ENCODE peak calls at places on chromosomes 4 and X, in six cellular contexts. C is fibroblast of lung, U is mammary epithelial cell, F is neuronal stem cell, W is GM23338, Y is DND-41. Z is an unnamed sample.

GRCh38 chrX:47643926-47644325 is 6.4 kb downstream of the ELK1 start:
- DNase-seq in C (peak; percentile 21), F (no peak), W (no peak), Y (no peak), U (no peak), Z (peak; percentile 11)

GRCh38 chr4:168710353-168710946 is 213.6 kb downstream of the PALLD start:
- DNase-seq in F (peak; percentile 14), C (peak; percentile 72), U (peak; percentile 54), Y (no peak), W (peak; percentile 71), Z (peak; percentile 40)

GRCh38 chrX:109826954-109827708 is 94.1 kb upstream of the ACSL4 start:
- DNase-seq in U (peak; percentile 57), C (peak; percentile 86), Y (no peak), W (peak; percentile 3), F (no peak), Z (no peak)

GRCh38 chrX:96436105-96436504 is 248.5 kb upstream of the DIAPH2 start:
- DNase-seq in F (no peak), C (peak; percentile 70), Y (no peak), U (no peak), W (no peak), Z (no peak)

GRCh38 chr4:3209551-3210325 is 39.2 kb upstream of the MSANTD1 start:
- DNase-seq in Y (no peak), C (no peak), U (no peak), F (no peak), W (no peak), Z (no peak)

GRCh38 chr4:157739237-157739636 is 433.6 kb downstream of the GASK1B start:
- DNase-seq in C (peak; percentile 45), Y (no peak), U (peak; percentile 57), W (no peak), F (no peak), Z (no peak)

GRCh38 chr4:150310159-150310895 is 232.1 kb downstream of the DCLK2 start:
- DNase-seq in W (no peak), Y (no peak), C (peak; percentile 92), U (peak; percentile 23), F (no peak), Z (no peak)

GRCh38 chr4:24880171-24880570 is 32.7 kb downstream of the CCDC149 start:
- DNase-seq in C (no peak), W (no peak), F (no peak), U (no peak), Y (no peak), Z (no peak)

GRCh38 chr4:139740121-139740520 is 74.5 kb downstream of the MGST2 start:
- DNase-seq in Y (no peak), C (peak; percentile 60), U (no peak), W (no peak), F (no peak), Z (no peak)

GRCh38 chrX:29243942-29244341 is 656.7 kb downstream of the IL1RAPL1 start:
- DNase-seq in W (no peak), U (no peak), F (no peak), C (no peak), Y (no peak), Z (no peak)

GRCh38 chr4:3396611-3397010 is 45.2 kb upstream of the HGFAC start:
- DNase-seq in U (no peak), Y (no peak), W (no peak), C (no peak), F (no peak), Z (no peak)

GRCh38 chr4:4859010-4859798 is at the start of gene MSX1:
- DNase-seq in U (peak; percentile 82), Y (no peak), W (peak; percentile 95), C (peak; percentile 84), F (peak; percentile 89), Z (peak; percentile 89)

GRCh38 chr4:124804584-124804983 is 92.1 kb upstream of the ANKRD50 start:
- DNase-seq in W (no peak), F (no peak), Y (no peak), C (peak; percentile 37), U (peak; percentile 19), Z (peak; percentile 57)

GRCh38 chr4:113445286-113445685 is 316.3 kb downstream of the CAMK2D start:
- DNase-seq in U (peak; percentile 97), W (no peak), C (peak; percentile 97), Y (no peak), F (no peak), Z (no peak)

GRCh38 chr4:55635282-55635681 is 816 bp downstream of the NMU start:
- DNase-seq in W (peak; percentile 37), U (no peak), C (no peak), F (peak; percentile 14), Y (no peak), Z (no peak)

GRCh38 chr4:41258783-41259182 is 2.1 kb downstream of the UCHL1 start:
- DNase-seq in U (peak; percentile 38), C (peak; percentile 72), W (peak; percentile 63), F (no peak), Y (no peak), Z (peak; percentile 68)
- H2AFZ ChIP-seq in U (no peak overlapping the region), C (no peak overlapping the region), W (no peak overlapping the region), F (no peak overlapping the region), Y (no peak overlapping the region), Z (no peak overlapping the region)

GRCh38 chr4:30968926-30969325 is 248.8 kb downstream of the PCDH7 start:
- DNase-seq in W (no peak), F (no peak), C (no peak), Y (no peak), U (no peak), Z (no peak)

GRCh38 chr4:30979402-30979801 is 259.2 kb downstream of the PCDH7 start:
- DNase-seq in Y (no peak), F (no peak), W (no peak), C (no peak), U (no peak), Z (no peak)

GRCh38 chr4:30973993-30974392 is 253.8 kb downstream of the PCDH7 start:
- DNase-seq in Y (no peak), U (no peak), F (no peak), W (no peak), C (no peak), Z (no peak)
- H3K27ac ChIP-seq in Y (no peak overlapping the region), U (no peak overlapping the region), F (no peak overlapping the region), W (no peak overlapping the region), C (no peak overlapping the region), Z (no peak overlapping the region)

DNA sequence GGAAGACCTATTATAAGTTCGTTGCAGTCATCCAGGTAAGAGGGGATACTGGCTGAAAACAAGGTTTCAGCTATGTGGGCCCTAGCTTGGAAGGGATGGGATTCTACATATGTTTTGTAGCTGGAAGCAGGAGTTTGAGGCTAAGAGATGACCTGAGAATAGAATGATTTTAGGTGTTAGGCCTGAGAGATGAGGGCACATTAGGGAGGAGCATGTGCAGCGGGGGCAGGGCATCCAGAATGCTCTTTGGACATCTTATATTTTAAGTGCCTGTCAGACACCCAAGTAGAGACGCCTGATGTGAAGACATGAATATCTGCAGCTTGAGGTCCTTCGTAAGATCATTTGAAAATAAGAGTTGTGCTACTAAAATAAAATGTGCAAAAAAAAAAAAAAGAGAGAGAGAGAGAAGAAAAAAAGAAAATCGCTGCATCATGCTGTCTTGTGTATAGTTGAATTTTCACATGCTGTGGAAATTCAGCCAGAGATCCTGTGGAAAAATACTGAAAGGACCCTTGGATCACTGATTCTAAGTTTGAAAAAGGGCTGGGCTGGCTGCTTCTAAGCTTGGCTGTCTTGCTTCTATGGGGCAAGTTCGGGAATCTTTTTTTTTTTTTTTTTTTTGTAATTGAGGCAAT is 340.9 kb upstream of the GATB start:
- DNase-seq in W (no peak), Y (no peak), F (no peak), C (no peak), U (no peak), Z (no peak)
- H3K4me1 ChIP-seq in W (peaks cover 7% of the 10 kb centered on the region), Y (peaks cover 66% of the 10 kb centered on the region), F (peaks cover 6% of the 10 kb centered on the region), C (peaks cover 14% of the 10 kb centered on the region), U (peaks cover 34% of the 10 kb centered on the region), Z (peaks cover 10% of the 10 kb centered on the region)

GRCh38 chrX:24425806-24426205 is 39.3 kb upstream of the PDK3 start:
- DNase-seq in C (no peak), W (peak; percentile 1), Y (no peak), U (no peak), F (no peak), Z (no peak)
- H2AFZ ChIP-seq in C (no peak overlapping the region), W (no peak overlapping the region), Y (no peak overlapping the region), U (no peak overlapping the region), F (no peak overlapping the region), Z (no peak overlapping the region)

GRCh38 chr4:8221985-8222384 is 22.9 kb downstream of the SH3TC1 start:
- DNase-seq in F (no peak), W (no peak), C (no peak), U (no peak), Y (peak; percentile 29), Z (no peak)
- H3K27ac ChIP-seq in F (no peak overlapping the region), W (no peak overlapping the region), C (no peak overlapping the region), U (no peak overlapping the region), Y (peak overlapping the region; percentile 63), Z (no peak overlapping the region)

GRCh38 chr4:172357006-172357405 is 543.8 kb downstream of the GALNTL6 start:
- DNase-seq in Y (no peak), F (no peak), W (no peak), C (no peak), U (no peak), Z (no peak)
- H3K4me1 ChIP-seq in Y (no peaks in the 10 kb centered on the region), F (no peaks in the 10 kb centered on the region), W (no peaks in the 10 kb centered on the region), C (no peaks in the 10 kb centered on the region), U (no peaks in the 10 kb centered on the region), Z (no peaks in the 10 kb centered on the region)